ENCODE peak calls at places on chromosomes 3 and 15, in four cellular contexts. One of them, this sample, is unnamed.

GRCh38 chr15:62465173-62465572 is 300.1 kb upstream of the C2CD4B start:
- DNase-seq in T-helper 1 cell: no peak
- DNase-seq in left cardiac atrium: no peak
- DNase-seq in GDM1: no peak
- DNase-seq in this sample: no peak

GRCh38 chr15:74240002-74240568 is 4.0 kb downstream of the CCDC33 start:
- DNase-seq in T-helper 1 cell: no peak
- DNase-seq in left cardiac atrium: peak; percentile 88
- DNase-seq in GDM1: no peak
- DNase-seq in this sample: no peak

GRCh38 chr3:168187233-168187632 is 91.5 kb upstream of the GOLIM4 start:
- DNase-seq in T-helper 1 cell: no peak
- DNase-seq in left cardiac atrium: no peak
- DNase-seq in GDM1: no peak
- DNase-seq in this sample: no peak

GRCh38 chr3:131812433-131812832 is 222.4 kb downstream of the CPNE4 start:
- DNase-seq in T-helper 1 cell: no peak
- DNase-seq in left cardiac atrium: no peak
- DNase-seq in GDM1: no peak
- DNase-seq in this sample: no peak

GRCh38 chr15:44667039-44667360 is 3.5 kb upstream of the SPG11 start:
- DNase-seq in T-helper 1 cell: no peak
- DNase-seq in left cardiac atrium: no peak
- DNase-seq in GDM1: no peak
- DNase-seq in this sample: no peak

GRCh38 chr3:155853214-155854146 is 747 bp downstream of the SLC33A1 start:
- DNase-seq in T-helper 1 cell: peak; percentile 9
- DNase-seq in left cardiac atrium: peak; percentile 45
- DNase-seq in GDM1: no peak
- DNase-seq in this sample: peak; percentile 60

GRCh38 chr3:25453521-25454410 is 25.7 kb downstream of the RARB start:
- DNase-seq in T-helper 1 cell: no peak
- DNase-seq in left cardiac atrium: peak; percentile 26
- DNase-seq in GDM1: no peak
- DNase-seq in this sample: no peak

GRCh38 chr3:160454995-160455394 is 5.4 kb upstream of the TRIM59 start:
- DNase-seq in T-helper 1 cell: no peak
- DNase-seq in left cardiac atrium: no peak
- DNase-seq in GDM1: no peak
- DNase-seq in this sample: no peak

GRCh38 chr3:43995078-43995928 is 246.4 kb upstream of the TOPAZ1 start:
- DNase-seq in T-helper 1 cell: no peak
- DNase-seq in left cardiac atrium: no peak
- DNase-seq in GDM1: no peak
- DNase-seq in this sample: no peak

GRCh38 chr15:63879211-63879610 is 45.5 kb upstream of the HERC1 start:
- DNase-seq in T-helper 1 cell: no peak
- DNase-seq in left cardiac atrium: no peak
- DNase-seq in GDM1: no peak
- DNase-seq in this sample: no peak

GRCh38 chr15:40506964-40507571 is 36.3 kb downstream of the CHST14 start:
- DNase-seq in T-helper 1 cell: peak; percentile 26
- DNase-seq in left cardiac atrium: peak; percentile 80
- DNase-seq in GDM1: peak; percentile 13
- DNase-seq in this sample: peak; percentile 45

GRCh38 chr3:132652640-132653270 is 6.9 kb downstream of the ACAD11 start:
- DNase-seq in T-helper 1 cell: no peak
- DNase-seq in left cardiac atrium: no peak
- DNase-seq in GDM1: no peak
- DNase-seq in this sample: no peak

GRCh38 chr15:62344806-62345539 is 179.9 kb upstream of the C2CD4B start:
- DNase-seq in T-helper 1 cell: no peak
- DNase-seq in left cardiac atrium: no peak
- DNase-seq in GDM1: no peak
- DNase-seq in this sample: peak; percentile 25

GRCh38 chr3:141323936-141324704 is 44.2 kb upstream of the ZBTB38 start:
- DNase-seq in T-helper 1 cell: no peak
- DNase-seq in left cardiac atrium: no peak
- DNase-seq in GDM1: no peak
- DNase-seq in this sample: no peak

GRCh38 chr3:177331203-177331602 is 133.9 kb upstream of the TBL1XR1 start:
- DNase-seq in T-helper 1 cell: no peak
- DNase-seq in left cardiac atrium: no peak
- DNase-seq in GDM1: no peak
- DNase-seq in this sample: no peak

GRCh38 chr3:71636482-71636881 is 53.0 kb upstream of the FOXP1 start:
- DNase-seq in T-helper 1 cell: no peak
- DNase-seq in left cardiac atrium: no peak
- DNase-seq in GDM1: no peak
- DNase-seq in this sample: no peak

GRCh38 chr3:9399746-9400145 is 2.3 kb downstream of the SETD5 start:
- DNase-seq in T-helper 1 cell: no peak
- DNase-seq in left cardiac atrium: peak; percentile 82
- DNase-seq in GDM1: no peak
- DNase-seq in this sample: peak; percentile 56

GRCh38 chr3:29612536-29612935 is 331.7 kb downstream of the RBMS3 start:
- DNase-seq in T-helper 1 cell: no peak
- DNase-seq in left cardiac atrium: no peak
- DNase-seq in GDM1: no peak
- DNase-seq in this sample: no peak

GRCh38 chr15:90860942-90861675 is 7.3 kb upstream of the FURIN start:
- DNase-seq in T-helper 1 cell: no peak
- DNase-seq in left cardiac atrium: no peak
- DNase-seq in GDM1: no peak
- DNase-seq in this sample: no peak

GRCh38 chr3:25654576-25654975 is 10.1 kb downstream of the TOP2B start:
- DNase-seq in T-helper 1 cell: no peak
- DNase-seq in left cardiac atrium: no peak
- DNase-seq in GDM1: no peak
- DNase-seq in this sample: no peak

GRCh38 chr3:127428344-127429001 is 140.6 kb upstream of the PRR20G start:
- DNase-seq in T-helper 1 cell: no peak
- DNase-seq in left cardiac atrium: peak; percentile 1
- DNase-seq in GDM1: no peak
- DNase-seq in this sample: no peak

GRCh38 chr15:81781316-81781868 is 264.4 kb downstream of the MEX3B start:
- DNase-seq in T-helper 1 cell: no peak
- DNase-seq in left cardiac atrium: no peak
- DNase-seq in GDM1: peak; percentile 24
- DNase-seq in this sample: no peak

GRCh38 chr3:179179979-179180758 is 32.0 kb downstream of the PIK3CA start:
- DNase-seq in T-helper 1 cell: no peak
- DNase-seq in left cardiac atrium: no peak
- DNase-seq in GDM1: no peak
- DNase-seq in this sample: no peak